ENCODE peak calls at places on chromosomes 5 and 9, in four cellular contexts. Q is heart right ventricle, J is ureter, N is RCC 7860. L is an unnamed sample.

GRCh38 chr5:172380992-172381643 is 73.2 kb downstream of the SH3PXD2B start:
- DNase-seq in J (no peak), N (no peak), Q (peak), L (peak)

GRCh38 chr5:2611561-2612096 is 139.8 kb downstream of the IRX2 start:
- DNase-seq in J (no peak), N (no peak), Q (no peak), L (no peak)

GRCh38 chr9:8857330-8858249 is 1058.0 kb upstream of the DMAC1 start:
- DNase-seq in N (peak), Q (peak), J (peak), L (peak)

GRCh38 chr5:56319281-56320242 is 86.4 kb upstream of the ANKRD55 start:
- DNase-seq in Q (peak), J (no peak), N (no peak), L (peak)

GRCh38 chr5:102903074-102903871 is 148.2 kb downstream of the PAM start:
- DNase-seq in N (no peak), Q (no peak), J (no peak), L (no peak)

GRCh38 chr5:78626009-78626571 is 22.5 kb downstream of the LHFPL2 start:
- DNase-seq in J (no peak), Q (no peak), N (no peak), L (no peak)

GRCh38 chr5:128687930-128688329 is 149.9 kb upstream of the FBN2 start:
- DNase-seq in N (no peak), Q (no peak), J (no peak), L (no peak)

GRCh38 chr9:38119570-38119969 is 50.5 kb upstream of the SHB start:
- DNase-seq in Q (no peak), N (no peak), J (peak), L (no peak)

GRCh38 chr5:52800394-52801213 is 12.9 kb downstream of the ITGA1 start:
- DNase-seq in J (peak), Q (peak), N (peak), L (peak)

GRCh38 chr9:109355564-109356297 is 34.9 kb upstream of the EPB41L4B start:
- DNase-seq in J (no peak), Q (no peak), N (no peak), L (no peak)

GRCh38 chr9:127711226-127711701 is 4.2 kb downstream of the PTRH1 start:
- DNase-seq in N (no peak), Q (no peak), J (no peak), L (no peak)

GRCh38 chr9:108423493-108423892 is 432.3 kb downstream of the ACTL7B start:
- DNase-seq in N (no peak), Q (no peak), J (no peak), L (no peak)

GRCh38 chr5:124583469-124584350 is 162.7 kb downstream of the ZNF608 start:
- DNase-seq in N (peak), Q (no peak), J (no peak), L (no peak)

GRCh38 chr5:16826379-16827125 is 109.5 kb downstream of the MYO10 start:
- DNase-seq in Q (no peak), N (no peak), J (no peak), L (no peak)